ENCODE peak calls at places on chromosomes 6 and 20, in eight cellular contexts. One of them, this sample, is unnamed.

GRCh38 chr6:155248021-155249001 is 15.5 kb upstream of the CLDN20 start:
- DNase-seq in head of caudate nucleus: peak; percentile 77
- DNase-seq in activated naive CD4-positive, alpha-beta T cell treated with Interleukin-2 at 50 U/mL for 16 hours: peak; percentile 34
- DNase-seq in left ventricle myocardium inferior: no peak
- DNase-seq in astrocyte of the spinal cord: peak; percentile 78
- DNase-seq in DMS153: no peak
- DNase-seq in NCI-H82: peak; percentile 47
- DNase-seq in A549: peak; percentile 21
- DNase-seq in this sample: peak; percentile 5

GRCh38 chr6:87907521-87907920 is 140.1 kb upstream of the SPACA1 start:
- DNase-seq in head of caudate nucleus: no peak
- DNase-seq in activated naive CD4-positive, alpha-beta T cell treated with Interleukin-2 at 50 U/mL for 16 hours: no peak
- DNase-seq in left ventricle myocardium inferior: no peak
- DNase-seq in astrocyte of the spinal cord: peak; percentile 89
- DNase-seq in DMS153: no peak
- DNase-seq in NCI-H82: no peak
- DNase-seq in A549: no peak
- DNase-seq in this sample: no peak

GRCh38 chr6:25052181-25052580 is 116.4 kb upstream of the RIPOR2 start:
- DNase-seq in head of caudate nucleus: no peak
- DNase-seq in activated naive CD4-positive, alpha-beta T cell treated with Interleukin-2 at 50 U/mL for 16 hours: no peak
- DNase-seq in left ventricle myocardium inferior: no peak
- DNase-seq in astrocyte of the spinal cord: no peak
- DNase-seq in DMS153: no peak
- DNase-seq in NCI-H82: no peak
- DNase-seq in A549: no peak
- DNase-seq in this sample: no peak

GRCh38 chr6:118665011-118665410 is 13.6 kb upstream of the CEP85L start:
- DNase-seq in head of caudate nucleus: no peak
- DNase-seq in activated naive CD4-positive, alpha-beta T cell treated with Interleukin-2 at 50 U/mL for 16 hours: no peak
- DNase-seq in left ventricle myocardium inferior: no peak
- DNase-seq in astrocyte of the spinal cord: no peak
- DNase-seq in DMS153: no peak
- DNase-seq in NCI-H82: no peak
- DNase-seq in A549: no peak
- DNase-seq in this sample: no peak

GRCh38 chr20:25315418-25316210 is 67.7 kb downstream of the PYGB start:
- DNase-seq in head of caudate nucleus: peak; percentile 16
- DNase-seq in activated naive CD4-positive, alpha-beta T cell treated with Interleukin-2 at 50 U/mL for 16 hours: no peak
- DNase-seq in left ventricle myocardium inferior: no peak
- DNase-seq in astrocyte of the spinal cord: peak; percentile 48
- DNase-seq in DMS153: no peak
- DNase-seq in NCI-H82: no peak
- DNase-seq in A549: no peak
- DNase-seq in this sample: no peak

GRCh38 chr6:67664942-67665341 is 970.1 kb upstream of the ADGRB3 start:
- DNase-seq in head of caudate nucleus: no peak
- DNase-seq in activated naive CD4-positive, alpha-beta T cell treated with Interleukin-2 at 50 U/mL for 16 hours: no peak
- DNase-seq in left ventricle myocardium inferior: no peak
- DNase-seq in astrocyte of the spinal cord: no peak
- DNase-seq in DMS153: no peak
- DNase-seq in NCI-H82: no peak
- DNase-seq in A549: no peak
- DNase-seq in this sample: no peak

GRCh38 chr20:47269309-47270165 is 87.0 kb downstream of the ZMYND8 start:
- DNase-seq in head of caudate nucleus: no peak
- DNase-seq in activated naive CD4-positive, alpha-beta T cell treated with Interleukin-2 at 50 U/mL for 16 hours: no peak
- DNase-seq in left ventricle myocardium inferior: no peak
- DNase-seq in astrocyte of the spinal cord: no peak
- DNase-seq in DMS153: no peak
- DNase-seq in NCI-H82: no peak
- DNase-seq in A549: no peak
- DNase-seq in this sample: no peak

GRCh38 chr6:149140910-149141290 is 176.6 kb upstream of the TAB2 start:
- DNase-seq in head of caudate nucleus: no peak
- DNase-seq in activated naive CD4-positive, alpha-beta T cell treated with Interleukin-2 at 50 U/mL for 16 hours: no peak
- DNase-seq in left ventricle myocardium inferior: no peak
- DNase-seq in astrocyte of the spinal cord: no peak
- DNase-seq in DMS153: no peak
- DNase-seq in NCI-H82: no peak
- DNase-seq in A549: no peak
- DNase-seq in this sample: no peak

GRCh38 chr20:51481311-51481997 is 61.1 kb downstream of the NFATC2 start:
- DNase-seq in head of caudate nucleus: no peak
- DNase-seq in activated naive CD4-positive, alpha-beta T cell treated with Interleukin-2 at 50 U/mL for 16 hours: peak; percentile 59
- DNase-seq in left ventricle myocardium inferior: no peak
- DNase-seq in astrocyte of the spinal cord: no peak
- DNase-seq in DMS153: no peak
- DNase-seq in NCI-H82: no peak
- DNase-seq in A549: no peak
- DNase-seq in this sample: no peak

GRCh38 chr6:27809939-27810767 is 102.0 kb downstream of the OR2B2 start:
- DNase-seq in head of caudate nucleus: peak; percentile 45
- DNase-seq in activated naive CD4-positive, alpha-beta T cell treated with Interleukin-2 at 50 U/mL for 16 hours: peak; percentile 64
- DNase-seq in left ventricle myocardium inferior: peak; percentile 41
- DNase-seq in astrocyte of the spinal cord: peak; percentile 98
- DNase-seq in DMS153: peak; percentile 94
- DNase-seq in NCI-H82: peak; percentile 97
- DNase-seq in A549: peak; percentile 80
- DNase-seq in this sample: peak; percentile 96

GRCh38 chr6:53441761-53442160 is 93.0 kb upstream of the ELOVL5 start:
- DNase-seq in head of caudate nucleus: no peak
- DNase-seq in activated naive CD4-positive, alpha-beta T cell treated with Interleukin-2 at 50 U/mL for 16 hours: no peak
- DNase-seq in left ventricle myocardium inferior: no peak
- DNase-seq in astrocyte of the spinal cord: peak; percentile 41
- DNase-seq in DMS153: no peak
- DNase-seq in NCI-H82: no peak
- DNase-seq in A549: no peak
- DNase-seq in this sample: no peak

GRCh38 chr20:23132930-23133559 is 46.9 kb upstream of the CD93 start:
- DNase-seq in head of caudate nucleus: no peak
- DNase-seq in activated naive CD4-positive, alpha-beta T cell treated with Interleukin-2 at 50 U/mL for 16 hours: no peak
- DNase-seq in left ventricle myocardium inferior: peak; percentile 69
- DNase-seq in astrocyte of the spinal cord: no peak
- DNase-seq in DMS153: no peak
- DNase-seq in NCI-H82: no peak
- DNase-seq in A549: no peak
- DNase-seq in this sample: no peak

GRCh38 chr20:1391640-1392442 is 1.0 kb downstream of the FKBP1A start:
- DNase-seq in head of caudate nucleus: no peak
- DNase-seq in activated naive CD4-positive, alpha-beta T cell treated with Interleukin-2 at 50 U/mL for 16 hours: peak; percentile 31
- DNase-seq in left ventricle myocardium inferior: no peak
- DNase-seq in astrocyte of the spinal cord: peak; percentile 39
- DNase-seq in DMS153: no peak
- DNase-seq in NCI-H82: peak; percentile 60
- DNase-seq in A549: no peak
- DNase-seq in this sample: no peak

GRCh38 chr6:107539849-107540464 is 50.0 kb downstream of the SOBP start:
- DNase-seq in head of caudate nucleus: no peak
- DNase-seq in activated naive CD4-positive, alpha-beta T cell treated with Interleukin-2 at 50 U/mL for 16 hours: no peak
- DNase-seq in left ventricle myocardium inferior: no peak
- DNase-seq in astrocyte of the spinal cord: no peak
- DNase-seq in DMS153: no peak
- DNase-seq in NCI-H82: no peak
- DNase-seq in A549: no peak
- DNase-seq in this sample: no peak

GRCh38 chr6:22928775-22929174 is 359.4 kb downstream of the HDGFL1 start:
- DNase-seq in head of caudate nucleus: no peak
- DNase-seq in activated naive CD4-positive, alpha-beta T cell treated with Interleukin-2 at 50 U/mL for 16 hours: no peak
- DNase-seq in left ventricle myocardium inferior: no peak
- DNase-seq in astrocyte of the spinal cord: no peak
- DNase-seq in DMS153: no peak
- DNase-seq in NCI-H82: no peak
- DNase-seq in A549: no peak
- DNase-seq in this sample: no peak

GRCh38 chr6:145110109-145110508 is 625.2 kb downstream of the EPM2A start:
- DNase-seq in head of caudate nucleus: no peak
- DNase-seq in activated naive CD4-positive, alpha-beta T cell treated with Interleukin-2 at 50 U/mL for 16 hours: no peak
- DNase-seq in left ventricle myocardium inferior: no peak
- DNase-seq in astrocyte of the spinal cord: no peak
- DNase-seq in DMS153: no peak
- DNase-seq in NCI-H82: no peak
- DNase-seq in A549: no peak
- DNase-seq in this sample: no peak

GRCh38 chr6:130365166-130366010 is 429 bp upstream of the TMEM200A start:
- DNase-seq in head of caudate nucleus: no peak
- DNase-seq in activated naive CD4-positive, alpha-beta T cell treated with Interleukin-2 at 50 U/mL for 16 hours: peak; percentile 54
- DNase-seq in left ventricle myocardium inferior: peak; percentile 22
- DNase-seq in astrocyte of the spinal cord: peak; percentile 83
- DNase-seq in DMS153: no peak
- DNase-seq in NCI-H82: peak; percentile 72
- DNase-seq in A549: peak; percentile 27
- DNase-seq in this sample: no peak

GRCh38 chr6:155693573-155694428 is 238.2 kb upstream of the NOX3 start:
- DNase-seq in head of caudate nucleus: no peak
- DNase-seq in activated naive CD4-positive, alpha-beta T cell treated with Interleukin-2 at 50 U/mL for 16 hours: no peak
- DNase-seq in left ventricle myocardium inferior: no peak
- DNase-seq in astrocyte of the spinal cord: no peak
- DNase-seq in DMS153: no peak
- DNase-seq in NCI-H82: no peak
- DNase-seq in A549: no peak
- DNase-seq in this sample: peak; percentile 80

GRCh38 chr20:51680067-51680749 is 88.0 kb downstream of the ATP9A start:
- DNase-seq in head of caudate nucleus: no peak
- DNase-seq in activated naive CD4-positive, alpha-beta T cell treated with Interleukin-2 at 50 U/mL for 16 hours: no peak
- DNase-seq in left ventricle myocardium inferior: no peak
- DNase-seq in astrocyte of the spinal cord: no peak
- DNase-seq in DMS153: no peak
- DNase-seq in NCI-H82: peak; percentile 8
- DNase-seq in A549: no peak
- DNase-seq in this sample: no peak

GRCh38 chr6:7827142-7827541 is 83.4 kb downstream of the TXNDC5 start:
- DNase-seq in head of caudate nucleus: no peak
- DNase-seq in activated naive CD4-positive, alpha-beta T cell treated with Interleukin-2 at 50 U/mL for 16 hours: no peak
- DNase-seq in left ventricle myocardium inferior: no peak
- DNase-seq in astrocyte of the spinal cord: peak; percentile 53
- DNase-seq in DMS153: no peak
- DNase-seq in NCI-H82: no peak
- DNase-seq in A549: no peak
- DNase-seq in this sample: no peak

GRCh38 chr6:44000164-44000842 is 126.9 kb downstream of the MRPL14 start:
- DNase-seq in head of caudate nucleus: no peak
- DNase-seq in activated naive CD4-positive, alpha-beta T cell treated with Interleukin-2 at 50 U/mL for 16 hours: no peak
- DNase-seq in left ventricle myocardium inferior: no peak
- DNase-seq in astrocyte of the spinal cord: peak; percentile 33
- DNase-seq in DMS153: peak; percentile 90
- DNase-seq in NCI-H82: no peak
- DNase-seq in A549: no peak
- DNase-seq in this sample: no peak

GRCh38 chr20:43957392-43957791 is 42.7 kb downstream of the TOX2 start:
- DNase-seq in head of caudate nucleus: no peak
- DNase-seq in activated naive CD4-positive, alpha-beta T cell treated with Interleukin-2 at 50 U/mL for 16 hours: no peak
- DNase-seq in left ventricle myocardium inferior: no peak
- DNase-seq in astrocyte of the spinal cord: no peak
- DNase-seq in DMS153: peak; percentile 30
- DNase-seq in NCI-H82: no peak
- DNase-seq in A549: no peak
- DNase-seq in this sample: no peak

GRCh38 chr20:48723308-48724264 is 104.2 kb downstream of the PREX1 start:
- DNase-seq in head of caudate nucleus: peak; percentile 90
- DNase-seq in activated naive CD4-positive, alpha-beta T cell treated with Interleukin-2 at 50 U/mL for 16 hours: no peak
- DNase-seq in left ventricle myocardium inferior: no peak
- DNase-seq in astrocyte of the spinal cord: peak; percentile 72
- DNase-seq in DMS153: peak; percentile 46
- DNase-seq in NCI-H82: no peak
- DNase-seq in A549: no peak
- DNase-seq in this sample: peak; percentile 89

GRCh38 chr6:30730611-30731435 is 10.7 kb downstream of the TUBB start:
- DNase-seq in head of caudate nucleus: peak; percentile 84
- DNase-seq in activated naive CD4-positive, alpha-beta T cell treated with Interleukin-2 at 50 U/mL for 16 hours: peak; percentile 87
- DNase-seq in left ventricle myocardium inferior: peak; percentile 74
- DNase-seq in astrocyte of the spinal cord: no peak
- DNase-seq in DMS153: peak; percentile 80
- DNase-seq in NCI-H82: peak; percentile 92
- DNase-seq in A549: no peak
- DNase-seq in this sample: peak; percentile 80

GRCh38 chr6:106746660-106747059 is 117.3 kb downstream of the QRSL1 start:
- DNase-seq in head of caudate nucleus: no peak
- DNase-seq in activated naive CD4-positive, alpha-beta T cell treated with Interleukin-2 at 50 U/mL for 16 hours: no peak
- DNase-seq in left ventricle myocardium inferior: no peak
- DNase-seq in astrocyte of the spinal cord: peak; percentile 22
- DNase-seq in DMS153: peak; percentile 85
- DNase-seq in NCI-H82: no peak
- DNase-seq in A549: peak; percentile 80
- DNase-seq in this sample: no peak

GRCh38 chr20:9447182-9447581 is 67.2 kb upstream of the LAMP5 start:
- DNase-seq in head of caudate nucleus: no peak
- DNase-seq in activated naive CD4-positive, alpha-beta T cell treated with Interleukin-2 at 50 U/mL for 16 hours: no peak
- DNase-seq in left ventricle myocardium inferior: no peak
- DNase-seq in astrocyte of the spinal cord: no peak
- DNase-seq in DMS153: no peak
- DNase-seq in NCI-H82: no peak
- DNase-seq in A549: no peak
- DNase-seq in this sample: no peak